ENCODE peak calls at places on chromosomes 12 and 14, in ten cellular contexts. One of them, this sample, is unnamed.

GRCh38 chr12:102879144-102879763 is 37.8 kb downstream of the PAH start:
- DNase-seq in Peyer's patch: no peak
- DNase-seq in tibial nerve: peak; percentile 51
- DNase-seq in IMR-90: peak; percentile 6
- DNase-seq in heart left ventricle: no peak
- DNase-seq in adrenal gland: peak; percentile 69
- DNase-seq in esophagus squamous epithelium: no peak
- DNase-seq in ovary: no peak
- DNase-seq in HepG2: no peak
- DNase-seq in K562: peak; percentile 17
- DNase-seq in this sample: no peak

GRCh38 chr12:111673503-111673902 is 12.3 kb downstream of the BRAP start:
- DNase-seq in Peyer's patch: no peak
- DNase-seq in tibial nerve: no peak
- DNase-seq in IMR-90: peak; percentile 31
- DNase-seq in heart left ventricle: no peak
- DNase-seq in adrenal gland: no peak
- DNase-seq in esophagus squamous epithelium: no peak
- DNase-seq in ovary: no peak
- DNase-seq in HepG2: peak; percentile 31
- DNase-seq in K562: peak; percentile 41
- DNase-seq in this sample: no peak

GRCh38 chr14:104635717-104636116 is 31.1 kb upstream of the TMEM179 start:
- DNase-seq in Peyer's patch: no peak
- DNase-seq in tibial nerve: no peak
- DNase-seq in IMR-90: no peak
- DNase-seq in heart left ventricle: no peak
- DNase-seq in adrenal gland: no peak
- DNase-seq in esophagus squamous epithelium: no peak
- DNase-seq in ovary: no peak
- DNase-seq in HepG2: no peak
- DNase-seq in K562: no peak
- DNase-seq in this sample: no peak

GRCh38 chr12:113461666-113462065 is 10.0 kb downstream of the LHX5 start:
- DNase-seq in Peyer's patch: no peak
- DNase-seq in tibial nerve: no peak
- DNase-seq in IMR-90: no peak
- DNase-seq in heart left ventricle: no peak
- DNase-seq in adrenal gland: no peak
- DNase-seq in esophagus squamous epithelium: no peak
- DNase-seq in ovary: no peak
- DNase-seq in HepG2: peak; percentile 45
- DNase-seq in K562: peak; percentile 69
- DNase-seq in this sample: no peak

GRCh38 chr14:102951034-102951433 is 28.6 kb downstream of the AMN start:
- DNase-seq in Peyer's patch: no peak
- DNase-seq in tibial nerve: no peak
- DNase-seq in IMR-90: no peak
- DNase-seq in heart left ventricle: no peak
- DNase-seq in adrenal gland: no peak
- DNase-seq in esophagus squamous epithelium: no peak
- DNase-seq in ovary: peak; percentile 58
- DNase-seq in HepG2: no peak
- DNase-seq in K562: no peak
- DNase-seq in this sample: no peak

GRCh38 chr14:105173901-105174894 is 5.6 kb upstream of the JAG2 start:
- DNase-seq in Peyer's patch: peak; percentile 72
- DNase-seq in tibial nerve: no peak
- DNase-seq in IMR-90: no peak
- DNase-seq in heart left ventricle: no peak
- DNase-seq in adrenal gland: no peak
- DNase-seq in esophagus squamous epithelium: no peak
- DNase-seq in ovary: no peak
- DNase-seq in HepG2: no peak
- DNase-seq in K562: no peak
- DNase-seq in this sample: no peak

GRCh38 chr14:97848351-97848980 is 1051.3 kb downstream of the VRK1 start:
- DNase-seq in Peyer's patch: no peak
- DNase-seq in tibial nerve: no peak
- DNase-seq in IMR-90: no peak
- DNase-seq in heart left ventricle: no peak
- DNase-seq in adrenal gland: no peak
- DNase-seq in esophagus squamous epithelium: no peak
- DNase-seq in ovary: no peak
- DNase-seq in HepG2: no peak
- DNase-seq in K562: no peak
- DNase-seq in this sample: no peak

GRCh38 chr12:52215587-52216031 is 17.4 kb upstream of the KRT7 start:
- DNase-seq in Peyer's patch: peak; percentile 43
- DNase-seq in tibial nerve: no peak
- DNase-seq in IMR-90: peak; percentile 79
- DNase-seq in heart left ventricle: no peak
- DNase-seq in adrenal gland: no peak
- DNase-seq in esophagus squamous epithelium: no peak
- DNase-seq in ovary: no peak
- DNase-seq in HepG2: peak; percentile 72
- DNase-seq in K562: peak; percentile 37
- DNase-seq in this sample: peak; percentile 73

DNA sequence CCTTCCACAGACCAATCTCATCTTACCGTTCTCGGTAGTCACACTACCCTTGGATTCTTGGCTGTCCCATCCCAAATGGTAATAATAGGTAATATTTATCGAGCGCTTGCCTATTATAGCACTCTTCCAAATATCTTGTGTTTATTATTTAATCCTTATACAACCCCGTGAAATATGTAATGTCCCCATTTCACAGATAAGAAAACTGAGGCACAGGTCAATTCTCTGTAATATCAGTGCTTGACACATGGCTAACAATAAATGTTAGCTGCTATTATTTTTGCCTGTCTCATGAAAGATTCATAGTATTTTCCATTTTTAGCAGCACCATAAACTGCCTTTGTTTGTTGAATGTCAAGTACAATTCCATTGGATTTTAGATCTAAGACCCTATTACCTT is 4.5 kb downstream of the TMX1 start:
- DNase-seq in Peyer's patch: no peak
- DNase-seq in tibial nerve: no peak
- DNase-seq in IMR-90: no peak
- DNase-seq in heart left ventricle: no peak
- DNase-seq in adrenal gland: no peak
- DNase-seq in esophagus squamous epithelium: no peak
- DNase-seq in ovary: no peak
- DNase-seq in HepG2: no peak
- DNase-seq in K562: no peak
- DNase-seq in this sample: no peak
- H3K36me3 ChIP-seq in Peyer's patch: peaks cover 8% of the 10 kb centered on the region
- H3K36me3 ChIP-seq in tibial nerve: no peaks in the 10 kb centered on the region
- H3K36me3 ChIP-seq in IMR-90: peaks cover 8% of the 10 kb centered on the region
- H3K36me3 ChIP-seq in heart left ventricle: peaks cover 38% of the 10 kb centered on the region
- H3K36me3 ChIP-seq in adrenal gland: peaks cover 2% of the 10 kb centered on the region
- H3K36me3 ChIP-seq in esophagus squamous epithelium: no peaks in the 10 kb centered on the region
- H3K36me3 ChIP-seq in ovary: no peaks in the 10 kb centered on the region
- H3K36me3 ChIP-seq in HepG2: peaks cover 44% of the 10 kb centered on the region
- H3K36me3 ChIP-seq in K562: peaks cover 60% of the 10 kb centered on the region
- H3K36me3 ChIP-seq in this sample: no peaks in the 10 kb centered on the region

DNA sequence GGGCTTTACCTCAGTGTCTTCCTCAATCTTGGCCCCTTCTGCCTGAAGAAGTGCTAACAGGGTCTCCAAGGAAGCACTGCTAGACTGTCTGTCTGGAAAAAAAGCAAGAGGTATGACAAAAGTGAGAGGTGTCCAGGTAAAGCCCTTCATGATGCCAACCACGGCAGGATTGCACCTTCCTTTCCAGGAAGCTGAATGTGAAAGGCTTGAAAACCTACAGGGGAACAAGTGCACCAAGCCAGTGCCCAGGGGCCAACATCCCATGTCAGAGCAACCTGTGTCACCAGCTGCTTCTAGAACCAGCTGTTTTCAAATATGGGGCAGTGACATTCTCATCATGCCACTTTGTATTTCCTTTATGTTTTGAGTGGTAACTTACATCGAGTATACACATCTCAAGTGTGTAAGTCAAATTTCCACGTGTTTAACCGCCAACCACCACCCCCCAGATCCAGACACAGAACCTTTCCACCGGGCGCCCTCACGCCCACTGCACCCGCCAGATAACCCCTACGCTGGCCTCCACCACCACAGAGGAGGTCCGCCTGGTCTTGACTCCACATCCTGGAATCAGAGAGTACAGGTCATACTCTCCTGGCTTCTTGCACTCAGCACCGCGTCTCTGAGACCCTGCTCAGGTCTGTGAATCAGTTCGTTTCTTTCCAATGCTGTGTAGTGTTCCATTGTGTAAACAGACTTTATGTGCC is 27.3 kb downstream of the VPS37B start:
- DNase-seq in Peyer's patch: no peak
- DNase-seq in tibial nerve: no peak
- DNase-seq in IMR-90: no peak
- DNase-seq in heart left ventricle: no peak
- DNase-seq in adrenal gland: no peak
- DNase-seq in esophagus squamous epithelium: no peak
- DNase-seq in ovary: no peak
- DNase-seq in HepG2: no peak
- DNase-seq in K562: no peak
- DNase-seq in this sample: no peak
- H3K27ac ChIP-seq in Peyer's patch: peak overlapping the region; percentile 64
- H3K27ac ChIP-seq in tibial nerve: no peak overlapping the region
- H3K27ac ChIP-seq in IMR-90: no peak overlapping the region
- H3K27ac ChIP-seq in heart left ventricle: peak overlapping the region; percentile 78
- H3K27ac ChIP-seq in adrenal gland: peak overlapping the region; percentile 77
- H3K27ac ChIP-seq in esophagus squamous epithelium: peak overlapping the region; percentile 73
- H3K27ac ChIP-seq in ovary: no peak overlapping the region
- H3K27ac ChIP-seq in HepG2: no peak overlapping the region
- H3K27ac ChIP-seq in K562: no peak overlapping the region
- H3K27ac ChIP-seq in this sample: peak overlapping the region; percentile 59

GRCh38 chr12:2893007-2893406 is 2.3 kb downstream of the TULP3 start:
- DNase-seq in Peyer's patch: no peak
- DNase-seq in tibial nerve: no peak
- DNase-seq in IMR-90: peak; percentile 92
- DNase-seq in heart left ventricle: no peak
- DNase-seq in adrenal gland: peak; percentile 76
- DNase-seq in esophagus squamous epithelium: no peak
- DNase-seq in ovary: no peak
- DNase-seq in HepG2: peak; percentile 46
- DNase-seq in K562: no peak
- DNase-seq in this sample: no peak

GRCh38 chr12:2890001-2890387 is 697 bp upstream of the TULP3 start:
- DNase-seq in Peyer's patch: no peak
- DNase-seq in tibial nerve: no peak
- DNase-seq in IMR-90: no peak
- DNase-seq in heart left ventricle: no peak
- DNase-seq in adrenal gland: no peak
- DNase-seq in esophagus squamous epithelium: no peak
- DNase-seq in ovary: no peak
- DNase-seq in HepG2: no peak
- DNase-seq in K562: no peak
- DNase-seq in this sample: no peak

GRCh38 chr12:2890388-2891239 is at the start of gene TULP3:
- DNase-seq in Peyer's patch: peak; percentile 99
- DNase-seq in tibial nerve: peak; percentile 99
- DNase-seq in IMR-90: peak; percentile 96
- DNase-seq in heart left ventricle: peak; percentile 99
- DNase-seq in adrenal gland: peak; percentile 99
- DNase-seq in esophagus squamous epithelium: peak; percentile 82
- DNase-seq in ovary: peak; percentile 99
- DNase-seq in HepG2: peak; percentile 95
- DNase-seq in K562: peak; percentile 94
- DNase-seq in this sample: peak; percentile 99

GRCh38 chr12:2892246-2892645 is 1.6 kb downstream of the TULP3 start:
- DNase-seq in Peyer's patch: no peak
- DNase-seq in tibial nerve: no peak
- DNase-seq in IMR-90: no peak
- DNase-seq in heart left ventricle: no peak
- DNase-seq in adrenal gland: no peak
- DNase-seq in esophagus squamous epithelium: no peak
- DNase-seq in ovary: no peak
- DNase-seq in HepG2: no peak
- DNase-seq in K562: no peak
- DNase-seq in this sample: no peak

DNA sequence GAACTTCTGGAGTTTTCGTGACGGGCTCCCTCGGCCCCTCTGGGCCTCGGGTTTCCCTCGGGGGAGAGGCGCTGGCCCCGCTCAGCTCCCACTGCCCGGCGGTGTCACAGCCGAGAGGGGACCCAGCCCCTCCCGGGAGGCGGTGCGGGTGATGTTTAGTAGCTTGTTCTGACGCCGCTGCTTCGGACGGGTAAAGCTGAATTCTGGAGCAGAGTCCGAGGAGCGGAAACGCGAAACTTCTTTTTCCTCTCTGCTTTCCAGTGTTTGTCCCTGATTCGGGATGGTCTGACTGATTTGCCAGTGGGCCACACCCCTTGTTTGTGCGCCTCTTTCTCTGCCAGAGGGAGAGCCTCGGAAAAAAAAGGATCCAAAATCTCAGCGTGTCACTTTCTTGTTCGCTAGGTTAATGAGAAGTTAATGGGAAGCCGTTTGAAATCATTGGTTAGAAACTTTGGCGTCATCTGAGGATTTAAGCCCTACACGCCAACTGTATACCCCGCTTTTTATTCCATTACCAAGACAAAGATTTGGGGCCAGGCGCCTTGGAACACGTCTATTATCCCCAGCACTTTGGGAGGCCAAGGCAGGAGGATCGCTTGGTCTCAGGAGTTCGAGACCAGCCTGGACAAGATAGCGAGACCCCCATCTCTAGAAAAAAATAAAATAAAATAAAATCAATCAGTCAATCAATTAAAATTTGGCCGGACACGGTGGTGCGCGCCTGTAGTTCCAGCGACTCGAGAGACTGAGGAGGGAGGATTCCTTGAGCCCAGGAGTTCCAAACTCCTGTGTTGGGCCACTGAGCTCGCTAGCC is 756 bp downstream of the TULP3 start:
- DNase-seq in Peyer's patch: peak; percentile 65
- DNase-seq in tibial nerve: no peak
- DNase-seq in IMR-90: peak; percentile 61
- DNase-seq in heart left ventricle: peak; percentile 52
- DNase-seq in adrenal gland: peak; percentile 60
- DNase-seq in esophagus squamous epithelium: no peak
- DNase-seq in ovary: no peak
- DNase-seq in HepG2: peak; percentile 35
- DNase-seq in K562: no peak
- DNase-seq in this sample: peak; percentile 49
- TF ChIP-seq POLR2A in Peyer's patch: no peak
- TF ChIP-seq POLR2A in tibial nerve: no peak
- TF ChIP-seq POLR2A in IMR-90: no peak
- TF ChIP-seq POLR2A in heart left ventricle: no peak
- TF ChIP-seq POLR2A in adrenal gland: no peak
- TF ChIP-seq POLR2A in esophagus squamous epithelium: no peak
- TF ChIP-seq POLR2A in ovary: no peak
- TF ChIP-seq POLR2A in HepG2: no peak
- TF ChIP-seq POLR2A in K562: no peak
- TF ChIP-seq POLR2A in this sample: no peak

DNA sequence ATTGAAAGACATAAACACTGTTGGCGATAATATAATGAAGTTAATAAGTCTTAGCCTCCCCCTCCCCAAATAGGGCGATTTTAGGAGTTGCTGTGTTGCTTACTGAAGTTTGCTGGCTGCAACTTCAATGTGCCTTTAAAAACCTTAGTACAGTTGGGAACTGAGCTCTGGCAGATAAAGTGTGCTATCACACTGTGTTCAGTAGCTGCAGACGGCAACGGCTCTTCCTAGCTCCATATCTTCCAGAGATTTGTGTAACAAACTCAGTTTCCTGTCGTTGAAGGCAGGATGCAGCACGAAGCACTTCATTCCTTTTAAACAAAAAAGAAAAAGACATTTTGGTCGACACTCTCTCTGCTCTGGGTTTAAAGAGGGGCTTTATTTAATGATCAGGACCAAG is 19.7 kb downstream of the PLXNC1 start:
- DNase-seq in Peyer's patch: no peak
- DNase-seq in tibial nerve: no peak
- DNase-seq in IMR-90: no peak
- DNase-seq in heart left ventricle: no peak
- DNase-seq in adrenal gland: no peak
- DNase-seq in esophagus squamous epithelium: no peak
- DNase-seq in ovary: no peak
- DNase-seq in HepG2: no peak
- DNase-seq in K562: no peak
- DNase-seq in this sample: no peak
- H3K36me3 ChIP-seq in Peyer's patch: no peaks in the 10 kb centered on the region
- H3K36me3 ChIP-seq in tibial nerve: no peaks in the 10 kb centered on the region
- H3K36me3 ChIP-seq in IMR-90: no peaks in the 10 kb centered on the region
- H3K36me3 ChIP-seq in heart left ventricle: no peaks in the 10 kb centered on the region
- H3K36me3 ChIP-seq in adrenal gland: no peaks in the 10 kb centered on the region
- H3K36me3 ChIP-seq in esophagus squamous epithelium: no peaks in the 10 kb centered on the region
- H3K36me3 ChIP-seq in ovary: no peaks in the 10 kb centered on the region
- H3K36me3 ChIP-seq in HepG2: no peaks in the 10 kb centered on the region
- H3K36me3 ChIP-seq in K562: no peaks in the 10 kb centered on the region
- H3K36me3 ChIP-seq in this sample: no peaks in the 10 kb centered on the region